ENCODE peak calls at places on chromosomes 16 and 17, in six cellular contexts. One of them, this sample, is unnamed.

GRCh38 chr16:48188449-48189102 is 32.8 kb upstream of the ABCC12 start:
- DNase-seq in AG09319: no peak
- DNase-seq in effector memory CD4-positive, alpha-beta T cell: no peak
- DNase-seq in CD4-positive, alpha-beta T cell: no peak
- DNase-seq in GM23248: no peak
- DNase-seq in adrenal gland: no peak
- DNase-seq in this sample: peak

GRCh38 chr17:1628856-1629646 is 417 bp upstream of the SLC43A2 start:
- DNase-seq in AG09319: peak
- DNase-seq in effector memory CD4-positive, alpha-beta T cell: peak
- DNase-seq in CD4-positive, alpha-beta T cell: peak
- DNase-seq in GM23248: peak
- DNase-seq in adrenal gland: peak
- DNase-seq in this sample: peak

GRCh38 chr17:4691686-4692085 is 12.3 kb downstream of the PELP1 start:
- DNase-seq in AG09319: no peak
- DNase-seq in effector memory CD4-positive, alpha-beta T cell: no peak
- DNase-seq in CD4-positive, alpha-beta T cell: no peak
- DNase-seq in GM23248: no peak
- DNase-seq in adrenal gland: no peak
- DNase-seq in this sample: no peak

GRCh38 chr17:4899341-4900230 is at the start of gene C17orf107:
- DNase-seq in AG09319: peak
- DNase-seq in effector memory CD4-positive, alpha-beta T cell: peak
- DNase-seq in CD4-positive, alpha-beta T cell: peak
- DNase-seq in GM23248: peak
- DNase-seq in adrenal gland: peak
- DNase-seq in this sample: no peak

GRCh38 chr16:20898938-20899502 is 1.1 kb downstream of the DCUN1D3 start:
- DNase-seq in AG09319: no peak
- DNase-seq in effector memory CD4-positive, alpha-beta T cell: no peak
- DNase-seq in CD4-positive, alpha-beta T cell: no peak
- DNase-seq in GM23248: peak
- DNase-seq in adrenal gland: no peak
- DNase-seq in this sample: no peak

GRCh38 chr17:76139261-76139752 is 1.7 kb downstream of the FOXJ1 start:
- DNase-seq in AG09319: no peak
- DNase-seq in effector memory CD4-positive, alpha-beta T cell: no peak
- DNase-seq in CD4-positive, alpha-beta T cell: no peak
- DNase-seq in GM23248: no peak
- DNase-seq in adrenal gland: no peak
- DNase-seq in this sample: no peak

GRCh38 chr17:50865060-50865867 is 890 bp downstream of the TOB1 start:
- DNase-seq in AG09319: no peak
- DNase-seq in effector memory CD4-positive, alpha-beta T cell: peak
- DNase-seq in CD4-positive, alpha-beta T cell: peak
- DNase-seq in GM23248: peak
- DNase-seq in adrenal gland: peak
- DNase-seq in this sample: peak

GRCh38 chr16:84334058-84334457 is 34.3 kb upstream of the ATP2C2 start:
- DNase-seq in AG09319: no peak
- DNase-seq in effector memory CD4-positive, alpha-beta T cell: no peak
- DNase-seq in CD4-positive, alpha-beta T cell: no peak
- DNase-seq in GM23248: no peak
- DNase-seq in adrenal gland: no peak
- DNase-seq in this sample: no peak

GRCh38 chr16:58501242-58502131 is 1.5 kb downstream of the NDRG4 start:
- DNase-seq in AG09319: no peak
- DNase-seq in effector memory CD4-positive, alpha-beta T cell: peak
- DNase-seq in CD4-positive, alpha-beta T cell: peak
- DNase-seq in GM23248: peak
- DNase-seq in adrenal gland: peak
- DNase-seq in this sample: no peak

GRCh38 chr17:3557768-3558583 is at the start of gene TRPV3:
- DNase-seq in AG09319: no peak
- DNase-seq in effector memory CD4-positive, alpha-beta T cell: peak
- DNase-seq in CD4-positive, alpha-beta T cell: peak
- DNase-seq in GM23248: peak
- DNase-seq in adrenal gland: no peak
- DNase-seq in this sample: no peak

GRCh38 chr17:20073056-20073979 is 64.2 kb downstream of the SPECC1 start:
- DNase-seq in AG09319: no peak
- DNase-seq in effector memory CD4-positive, alpha-beta T cell: no peak
- DNase-seq in CD4-positive, alpha-beta T cell: peak
- DNase-seq in GM23248: no peak
- DNase-seq in adrenal gland: peak
- DNase-seq in this sample: peak

GRCh38 chr17:56678249-56679144 is 85.0 kb downstream of the NOG start:
- DNase-seq in AG09319: no peak
- DNase-seq in effector memory CD4-positive, alpha-beta T cell: no peak
- DNase-seq in CD4-positive, alpha-beta T cell: no peak
- DNase-seq in GM23248: peak
- DNase-seq in adrenal gland: no peak
- DNase-seq in this sample: no peak

GRCh38 chr17:33709881-33710280 is 416.8 kb upstream of the ASIC2 start:
- DNase-seq in AG09319: no peak
- DNase-seq in effector memory CD4-positive, alpha-beta T cell: no peak
- DNase-seq in CD4-positive, alpha-beta T cell: no peak
- DNase-seq in GM23248: no peak
- DNase-seq in adrenal gland: no peak
- DNase-seq in this sample: no peak

GRCh38 chr16:3157229-3158013 is 22.6 kb downstream of the ZNF213 start:
- DNase-seq in AG09319: peak
- DNase-seq in effector memory CD4-positive, alpha-beta T cell: peak
- DNase-seq in CD4-positive, alpha-beta T cell: peak
- DNase-seq in GM23248: peak
- DNase-seq in adrenal gland: peak
- DNase-seq in this sample: peak

This sample was measured in Jurkat, Clone E6-1.